ENCODE peak calls at places on chromosomes 4 and X, in five cellular contexts. One of them, this sample, is unnamed.

GRCh38 chrX:95662200-95662599 is 1022.4 kb upstream of the DIAPH2 start:
- DNase-seq in HCT116: no peak
- DNase-seq in K562: no peak
- DNase-seq in HepG2: no peak
- DNase-seq in SK-N-SH: no peak
- DNase-seq in this sample: no peak

GRCh38 chr4:20194079-20195013 is 57.4 kb upstream of the SLIT2 start:
- DNase-seq in HCT116: no peak
- DNase-seq in K562: no peak
- DNase-seq in HepG2: no peak
- DNase-seq in SK-N-SH: no peak
- DNase-seq in this sample: no peak

GRCh38 chr4:79227896-79228295 is 98.0 kb downstream of the NAA11 start:
- DNase-seq in HCT116: no peak
- DNase-seq in K562: no peak
- DNase-seq in HepG2: no peak
- DNase-seq in SK-N-SH: no peak
- DNase-seq in this sample: no peak

GRCh38 chrX:1246816-1247215 is 21.8 kb upstream of the CSF2RA start:
- DNase-seq in HCT116: peak
- DNase-seq in K562: peak
- DNase-seq in HepG2: peak
- DNase-seq in SK-N-SH: peak
- DNase-seq in this sample: peak

GRCh38 chr4:11471613-11472012 is 42.9 kb upstream of the HS3ST1 start:
- DNase-seq in HCT116: no peak
- DNase-seq in K562: no peak
- DNase-seq in HepG2: no peak
- DNase-seq in SK-N-SH: no peak
- DNase-seq in this sample: no peak

GRCh38 chr4:30840571-30840970 is 120.4 kb downstream of the PCDH7 start:
- DNase-seq in HCT116: no peak
- DNase-seq in K562: no peak
- DNase-seq in HepG2: no peak
- DNase-seq in SK-N-SH: no peak
- DNase-seq in this sample: peak

GRCh38 chr4:118865091-118865708 is 23.5 kb upstream of the SYNPO2 start:
- DNase-seq in HCT116: peak
- DNase-seq in K562: no peak
- DNase-seq in HepG2: peak
- DNase-seq in SK-N-SH: peak
- DNase-seq in this sample: peak

GRCh38 chr4:8199594-8200301 is 658 bp downstream of the SH3TC1 start:
- DNase-seq in HCT116: no peak
- DNase-seq in K562: no peak
- DNase-seq in HepG2: no peak
- DNase-seq in SK-N-SH: no peak
- DNase-seq in this sample: no peak

GRCh38 chrX:96424007-96424406 is 260.6 kb upstream of the DIAPH2 start:
- DNase-seq in HCT116: no peak
- DNase-seq in K562: no peak
- DNase-seq in HepG2: no peak
- DNase-seq in SK-N-SH: no peak
- DNase-seq in this sample: no peak

GRCh38 chrX:105703876-105704275 is 118.5 kb upstream of the NRK start:
- DNase-seq in HCT116: no peak
- DNase-seq in K562: no peak
- DNase-seq in HepG2: no peak
- DNase-seq in SK-N-SH: no peak
- DNase-seq in this sample: no peak

GRCh38 chr4:78379991-78380739 is 171.4 kb upstream of the ANXA3 start:
- DNase-seq in HCT116: no peak
- DNase-seq in K562: no peak
- DNase-seq in HepG2: no peak
- DNase-seq in SK-N-SH: no peak
- DNase-seq in this sample: no peak

GRCh38 chr4:165382640-165383039 is 3.8 kb downstream of the CPE start:
- DNase-seq in HCT116: no peak
- DNase-seq in K562: no peak
- DNase-seq in HepG2: no peak
- DNase-seq in SK-N-SH: no peak
- DNase-seq in this sample: no peak

GRCh38 chrX:140762061-140762460 is 52.5 kb downstream of the LINC00632 start:
- DNase-seq in HCT116: no peak
- DNase-seq in K562: peak
- DNase-seq in HepG2: peak
- DNase-seq in SK-N-SH: peak
- DNase-seq in this sample: peak

GRCh38 chr4:74932832-74933561 is at the start of gene PARM1:
- DNase-seq in HCT116: peak
- DNase-seq in K562: peak
- DNase-seq in HepG2: peak
- DNase-seq in SK-N-SH: peak
- DNase-seq in this sample: peak

GRCh38 chrX:25166145-25166544 is 150.4 kb upstream of the ARX start:
- DNase-seq in HCT116: no peak
- DNase-seq in K562: no peak
- DNase-seq in HepG2: no peak
- DNase-seq in SK-N-SH: no peak
- DNase-seq in this sample: no peak

GRCh38 chrX:65522739-65523372 is 11.7 kb downstream of the LAS1L start:
- DNase-seq in HCT116: no peak
- DNase-seq in K562: no peak
- DNase-seq in HepG2: no peak
- DNase-seq in SK-N-SH: no peak
- DNase-seq in this sample: no peak

GRCh38 chr4:99711657-99712056 is 54.0 kb upstream of the C4orf54 start:
- DNase-seq in HCT116: no peak
- DNase-seq in K562: no peak
- DNase-seq in HepG2: no peak
- DNase-seq in SK-N-SH: no peak
- DNase-seq in this sample: no peak

GRCh38 chr4:41176357-41176756 is 38.0 kb downstream of the APBB2 start:
- DNase-seq in HCT116: no peak
- DNase-seq in K562: no peak
- DNase-seq in HepG2: peak
- DNase-seq in SK-N-SH: no peak
- DNase-seq in this sample: no peak

DNA sequence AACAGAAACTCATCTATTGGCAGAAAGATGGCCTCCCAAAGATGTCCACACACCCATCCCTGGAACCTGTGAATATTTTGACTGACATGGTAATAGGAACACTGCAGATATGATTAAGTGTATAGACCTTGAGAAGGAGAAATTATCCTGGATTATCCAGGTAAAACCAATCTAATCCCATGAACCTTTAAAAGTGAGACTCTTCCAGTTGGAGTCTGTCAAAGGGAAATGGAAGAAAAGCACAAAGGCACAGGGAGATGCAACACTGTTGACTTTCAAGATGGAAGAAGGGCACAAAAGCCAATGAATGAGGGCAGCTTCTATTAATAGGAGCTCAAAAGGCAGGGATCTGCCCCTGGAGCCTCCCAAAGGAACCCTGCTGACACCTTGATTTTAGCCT is 83.0 kb downstream of the AMELX start:
- DNase-seq in HCT116: no peak
- DNase-seq in K562: no peak
- DNase-seq in HepG2: no peak
- DNase-seq in SK-N-SH: no peak
- DNase-seq in this sample: no peak
- TF ChIP-seq JUND in HCT116: no peak
- TF ChIP-seq JUND in K562: no peak
- TF ChIP-seq JUND in HepG2: no peak
- TF ChIP-seq JUND in SK-N-SH: no peak
- TF ChIP-seq JUND in this sample: no peak

DNA sequence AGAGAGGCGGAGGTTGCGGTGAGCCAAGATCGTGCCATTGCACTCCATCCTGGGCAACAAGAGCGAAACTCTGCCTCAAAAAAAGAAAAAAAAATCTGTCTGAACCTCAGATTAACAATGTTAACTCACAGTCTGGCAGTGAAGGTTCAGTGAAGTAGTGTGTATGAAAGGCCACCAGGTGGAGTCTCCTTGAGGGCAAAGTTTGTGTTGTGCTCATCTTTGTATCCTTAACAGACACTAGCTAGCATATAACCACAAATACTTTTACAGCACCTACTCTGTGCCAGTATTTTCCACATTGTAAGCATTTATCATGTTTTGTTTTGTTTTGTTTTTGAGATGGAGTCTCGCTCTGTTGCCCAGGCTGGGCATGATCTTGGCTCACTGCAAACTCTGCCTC is 46.0 kb upstream of the MGST2 start:
- DNase-seq in HCT116: no peak
- DNase-seq in K562: peak
- DNase-seq in HepG2: peak
- DNase-seq in SK-N-SH: no peak
- DNase-seq in this sample: no peak
- TF ChIP-seq JUND in HCT116: no peak
- TF ChIP-seq JUND in K562: no peak
- TF ChIP-seq JUND in HepG2: no peak
- TF ChIP-seq JUND in SK-N-SH: no peak
- TF ChIP-seq JUND in this sample: no peak

GRCh38 chr4:173514641-173515217 is 15.3 kb downstream of the HAND2 start:
- DNase-seq in HCT116: no peak
- DNase-seq in K562: no peak
- DNase-seq in HepG2: no peak
- DNase-seq in SK-N-SH: no peak
- DNase-seq in this sample: no peak

GRCh38 chr4:173518419-173519102 is 11.5 kb downstream of the HAND2 start:
- DNase-seq in HCT116: no peak
- DNase-seq in K562: no peak
- DNase-seq in HepG2: no peak
- DNase-seq in SK-N-SH: peak
- DNase-seq in this sample: no peak

GRCh38 chr4:173517781-173518371 is 12.2 kb downstream of the HAND2 start:
- DNase-seq in HCT116: no peak
- DNase-seq in K562: no peak
- DNase-seq in HepG2: no peak
- DNase-seq in SK-N-SH: peak
- DNase-seq in this sample: no peak

GRCh38 chr4:173515458-173515857 is 14.6 kb downstream of the HAND2 start:
- DNase-seq in HCT116: no peak
- DNase-seq in K562: no peak
- DNase-seq in HepG2: no peak
- DNase-seq in SK-N-SH: no peak
- DNase-seq in this sample: no peak

DNA sequence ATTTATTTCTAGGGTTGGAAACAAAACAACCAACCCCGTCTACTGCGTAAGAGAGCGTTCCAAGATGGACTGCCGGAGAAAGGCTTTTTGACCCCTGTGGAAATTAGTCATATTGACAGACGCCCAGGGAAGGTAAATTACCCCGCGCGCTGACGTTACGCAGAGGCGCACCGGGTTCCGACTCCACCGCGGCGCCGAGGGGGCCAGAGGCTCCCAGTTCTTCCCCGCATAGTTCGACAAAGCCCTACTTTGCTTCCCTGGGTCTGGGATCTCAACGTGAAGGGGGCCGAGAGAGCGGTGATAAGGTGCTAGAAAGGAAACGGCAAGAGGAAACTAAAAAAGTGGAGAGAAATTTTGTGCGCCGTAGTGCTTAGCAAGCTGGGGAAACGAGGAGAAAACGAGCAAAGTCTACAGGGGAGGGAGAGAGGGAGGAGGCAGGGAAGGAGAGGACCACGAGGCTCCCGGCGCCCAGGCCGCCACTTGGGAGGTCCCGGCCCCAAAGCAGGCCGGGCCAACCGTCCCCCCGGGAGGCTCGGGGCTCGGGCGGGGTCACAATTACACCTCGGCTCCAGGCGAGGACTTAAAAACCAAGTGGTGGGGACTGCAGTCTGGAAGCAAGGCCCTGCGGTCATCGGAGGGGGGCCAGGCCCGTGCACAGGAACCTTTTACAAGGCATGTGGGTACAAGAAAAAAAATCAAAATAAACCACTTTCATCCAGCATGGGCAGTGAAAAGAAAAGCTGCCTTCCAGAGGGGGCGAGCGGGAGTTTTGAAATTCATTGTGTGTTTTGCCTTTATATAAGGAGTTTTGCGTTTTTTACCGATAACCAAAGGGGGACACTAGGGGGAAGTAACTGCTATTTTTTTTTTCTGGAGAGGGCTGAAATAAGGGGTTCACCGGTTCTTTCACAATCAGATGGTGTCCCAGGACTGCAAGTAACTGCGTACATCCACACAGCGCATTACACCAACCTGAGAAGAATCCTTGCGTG is 13.1 kb downstream of the HAND2 start:
- DNase-seq in HCT116: no peak
- DNase-seq in K562: no peak
- DNase-seq in HepG2: no peak
- DNase-seq in SK-N-SH: peak
- DNase-seq in this sample: no peak
- TF ChIP-seq JUND in HCT116: no peak
- TF ChIP-seq JUND in K562: no peak
- TF ChIP-seq JUND in HepG2: no peak
- TF ChIP-seq JUND in SK-N-SH: no peak
- TF ChIP-seq JUND in this sample: no peak

GRCh38 chrX:21487832-21488231 is 113.6 kb downstream of the CNKSR2 start:
- DNase-seq in HCT116: no peak
- DNase-seq in K562: no peak
- DNase-seq in HepG2: peak
- DNase-seq in SK-N-SH: no peak
- DNase-seq in this sample: peak
- TF ChIP-seq JUND in HCT116: no peak
- TF ChIP-seq JUND in K562: no peak
- TF ChIP-seq JUND in HepG2: no peak
- TF ChIP-seq JUND in SK-N-SH: no peak
- TF ChIP-seq JUND in this sample: no peak

GRCh38 chrX:132591719-132592275 is 103.0 kb upstream of the MBNL3 start:
- DNase-seq in HCT116: no peak
- DNase-seq in K562: no peak
- DNase-seq in HepG2: no peak
- DNase-seq in SK-N-SH: no peak
- DNase-seq in this sample: no peak

GRCh38 chrX:132590350-132591026 is 101.7 kb upstream of the MBNL3 start:
- DNase-seq in HCT116: no peak
- DNase-seq in K562: no peak
- DNase-seq in HepG2: peak
- DNase-seq in SK-N-SH: no peak
- DNase-seq in this sample: no peak

GRCh38 chrX:132594129-132594528 is 105.3 kb upstream of the MBNL3 start:
- DNase-seq in HCT116: no peak
- DNase-seq in K562: no peak
- DNase-seq in HepG2: peak
- DNase-seq in SK-N-SH: no peak
- DNase-seq in this sample: no peak

DNA sequence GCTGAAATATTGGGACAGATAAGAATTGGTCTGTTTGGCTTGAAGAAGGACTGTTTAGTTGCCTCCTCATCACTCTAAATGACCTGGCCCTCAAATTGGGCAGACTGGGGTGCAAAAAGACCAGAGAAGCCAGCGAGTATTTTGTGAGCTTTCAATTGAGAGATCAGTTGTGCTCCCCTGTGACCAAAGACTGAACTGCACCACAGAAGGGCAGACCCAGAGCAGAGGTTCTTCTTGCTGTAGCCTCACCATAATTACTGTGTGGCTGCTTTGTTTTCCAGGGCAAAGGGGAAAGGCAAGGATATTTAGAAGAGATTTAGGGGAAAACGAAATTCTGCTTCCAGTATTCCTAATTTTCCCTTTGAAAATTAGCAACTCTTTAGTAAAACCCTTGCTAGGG is 104.0 kb upstream of the MBNL3 start:
- DNase-seq in HCT116: no peak
- DNase-seq in K562: no peak
- DNase-seq in HepG2: peak
- DNase-seq in SK-N-SH: peak
- DNase-seq in this sample: peak
- TF ChIP-seq JUND in HCT116: no peak
- TF ChIP-seq JUND in K562: no peak
- TF ChIP-seq JUND in HepG2: no peak
- TF ChIP-seq JUND in SK-N-SH: no peak
- TF ChIP-seq JUND in this sample: no peak

This sample was measured in T47D.